ENCODE peak calls at places on chromosome 14, in six cellular contexts. E is A549, W is Daoy, Z is mucosa of descending colon, Y is EL, N is activated T-cell treated with anti-CD3 and anti-CD28 coated beads for 1 hour. T is an unnamed sample.

GRCh38 chr14:30223385-30223785 is 295.7 kb upstream of the PRKD1 start:
- DNase-seq in E (peak; percentile 18), W (peak; percentile 92), Z (peak; percentile 41), Y (peak; percentile 89), N (no peak), T (peak; percentile 57)

GRCh38 chr14:55572578-55572977 is 7.4 kb upstream of the KTN1 start:
- DNase-seq in E (no peak), W (no peak), Z (no peak), Y (no peak), N (no peak), T (no peak)

GRCh38 chr14:60249321-60250251 is 565 bp downstream of the PPM1A start:
- DNase-seq in E (peak; percentile 63), W (peak; percentile 73), Z (peak; percentile 86), Y (peak; percentile 65), N (peak; percentile 45), T (peak; percentile 83)

GRCh38 chr14:74614508-74615495 is 2.8 kb upstream of the LTBP2 start:
- DNase-seq in E (no peak), W (peak; percentile 42), Z (no peak), Y (peak; percentile 37), N (no peak), T (no peak)

GRCh38 chr14:54815016-54815415 is 87.6 kb downstream of the GCH1 start:
- DNase-seq in E (no peak), W (no peak), Z (no peak), Y (no peak), N (no peak), T (no peak)

GRCh38 chr14:54450535-54450934 is 9.4 kb upstream of the CNIH1 start:
- DNase-seq in E (no peak), W (no peak), Z (no peak), Y (peak; percentile 68), N (no peak), T (peak; percentile 59)

GRCh38 chr14:61403411-61403810 is 82.0 kb downstream of the PRKCH start:
- DNase-seq in E (no peak), W (no peak), Z (no peak), Y (no peak), N (no peak), T (no peak)

GRCh38 chr14:23627961-23628360 is 8.2 kb upstream of the DHRS2 start:
- DNase-seq in E (no peak), W (no peak), Z (no peak), Y (no peak), N (no peak), T (no peak)

GRCh38 chr14:28774764-28775738 is 8.5 kb downstream of the FOXG1 start:
- DNase-seq in E (no peak), W (no peak), Z (no peak), Y (no peak), N (no peak), T (no peak)

GRCh38 chr14:36503771-36504741 is 16.0 kb downstream of the NKX2-1 start:
- DNase-seq in E (no peak), W (peak; percentile 63), Z (no peak), Y (no peak), N (no peak), T (peak; percentile 54)

GRCh38 chr14:20415723-20416622 is 2.7 kb upstream of the TEP1 start:
- DNase-seq in E (peak; percentile 44), W (peak; percentile 46), Z (no peak), Y (peak; percentile 64), N (no peak), T (no peak)

GRCh38 chr14:26775765-26776577 is 178.1 kb upstream of the NOVA1 start:
- DNase-seq in E (no peak), W (peak; percentile 69), Z (no peak), Y (no peak), N (no peak), T (no peak)

GRCh38 chr14:52692248-52692962 is 3.0 kb downstream of the ERO1A start:
- DNase-seq in E (no peak), W (no peak), Z (no peak), Y (no peak), N (no peak), T (no peak)

GRCh38 chr14:97299661-97300060 is 502.5 kb downstream of the VRK1 start:
- DNase-seq in E (no peak), W (no peak), Z (no peak), Y (no peak), N (no peak), T (no peak)

GRCh38 chr14:67500981-67501380 is 12.5 kb upstream of the TMEM229B start:
- DNase-seq in E (no peak), W (no peak), Z (no peak), Y (no peak), N (no peak), T (no peak)

GRCh38 chr14:103562135-103562384 is 397 bp downstream of the BAG5 start:
- DNase-seq in E (no peak), W (no peak), Z (no peak), Y (no peak), N (no peak), T (no peak)

GRCh38 chr14:75096959-75097358 is 27.5 kb downstream of the ZC2HC1C start:
- DNase-seq in E (no peak), W (no peak), Z (no peak), Y (no peak), N (no peak), T (no peak)

GRCh38 chr14:22715186-22715812 is 51.2 kb upstream of the OXA1L start:
- DNase-seq in E (no peak), W (peak; percentile 15), Z (no peak), Y (no peak), N (no peak), T (no peak)

GRCh38 chr14:24059841-24060388 is 8.1 kb downstream of the CARMIL3 start:
- DNase-seq in E (no peak), W (no peak), Z (peak; percentile 33), Y (no peak), N (no peak), T (no peak)

GRCh38 chr14:89755816-89756215 is 198.7 kb downstream of the EFCAB11 start:
- DNase-seq in E (no peak), W (no peak), Z (no peak), Y (no peak), N (no peak), T (no peak)

GRCh38 chr14:70856851-70857498 is 47.7 kb upstream of the MAP3K9 start:
- DNase-seq in E (no peak), W (peak; percentile 94), Z (no peak), Y (peak; percentile 94), N (no peak), T (no peak)

GRCh38 chr14:71166434-71166833 is 259.2 kb downstream of the PCNX1 start:
- DNase-seq in E (peak; percentile 30), W (peak; percentile 57), Z (no peak), Y (peak; percentile 43), N (no peak), T (no peak)

GRCh38 chr14:76489667-76490066 is 113.7 kb downstream of the ESRRB start:
- DNase-seq in E (no peak), W (no peak), Z (no peak), Y (no peak), N (no peak), T (no peak)

GRCh38 chr14:77186911-77187648 is 5.5 kb downstream of the TMEM63C start:
- DNase-seq in E (no peak), W (peak; percentile 92), Z (no peak), Y (peak; percentile 16), N (no peak), T (no peak)

GRCh38 chr14:52400846-52401245 is 86.7 kb downstream of the PTGER2 start:
- DNase-seq in E (no peak), W (no peak), Z (no peak), Y (no peak), N (no peak), T (no peak)

GRCh38 chr14:30195946-30196345 is 268.3 kb upstream of the PRKD1 start:
- DNase-seq in E (no peak), W (peak; percentile 49), Z (no peak), Y (peak; percentile 74), N (no peak), T (no peak)